ENCODE peak calls at places on chromosomes 13 and 19, in four cellular contexts. L is stromal cell of bone marrow, H is brain microvascular endothelial cell, Y is substantia nigra. W is an unnamed sample.
A peak's percentile ranks its signal among the peaks of the same experiment; 100 is the strongest.

GRCh38 chr19:47430041-47430802 is 10.9 kb upstream of the MEIS3 start:
- DNase-seq in L (no peak), H (no peak), Y (no peak), W (no peak)

GRCh38 chr13:113005076-113005865 is 36.3 kb downstream of the MCF2L start:
- DNase-seq in L (no peak), H (no peak), Y (no peak), W (no peak)

GRCh38 chr19:30202060-30202600 is 170.1 kb upstream of the ZNF536 start:
- DNase-seq in L (no peak), H (no peak), Y (no peak), W (no peak)

GRCh38 chr19:16340092-16340491 is 15.5 kb downstream of the KLF2 start:
- DNase-seq in L (no peak), H (peak; percentile 61), Y (no peak), W (no peak)

GRCh38 chr19:54871713-54872112 is 2.3 kb upstream of the FCAR start:
- DNase-seq in L (no peak), H (no peak), Y (no peak), W (no peak)

GRCh38 chr13:46057251-46058015 is 4.9 kb upstream of the ZC3H13 start:
- DNase-seq in L (no peak), H (peak; percentile 27), Y (no peak), W (no peak)

GRCh38 chr19:53883231-53883661 is 1.2 kb downstream of the PRKCG start:
- DNase-seq in L (no peak), H (no peak), Y (no peak), W (no peak)

GRCh38 chr19:681029-681626 is 4.9 kb downstream of the FSTL3 start:
- DNase-seq in L (no peak), H (no peak), Y (no peak), W (no peak)

GRCh38 chr19:6249296-6249695 is 30.5 kb downstream of the MLLT1 start:
- DNase-seq in L (no peak), H (peak; percentile 45), Y (no peak), W (no peak)

GRCh38 chr19:38977445-38978314 is 2.1 kb upstream of the FBXO17 start:
- DNase-seq in L (no peak), H (no peak), Y (no peak), W (no peak)

GRCh38 chr19:45507864-45508680 is 793 bp downstream of the VASP start:
- DNase-seq in L (no peak), H (no peak), Y (no peak), W (no peak)

GRCh38 chr13:41456768-41457588 is at the start of gene RGCC:
- DNase-seq in L (peak; percentile 7), H (peak; percentile 61), Y (peak; percentile 79), W (peak; percentile 65)

GRCh38 chr13:102586615-102587014 is 10.2 kb upstream of the TPP2 start:
- DNase-seq in L (no peak), H (no peak), Y (no peak), W (no peak)

GRCh38 chr13:52845766-52846566 is 2.5 kb downstream of the PCDH8 start:
- DNase-seq in L (no peak), H (no peak), Y (peak; percentile 15), W (no peak)

GRCh38 chr13:100789025-100789424 is 114.4 kb upstream of the TMTC4 start:
- DNase-seq in L (no peak), H (no peak), Y (no peak), W (no peak)

GRCh38 chr19:35253316-35254286 is 4.8 kb downstream of the LSR start:
- DNase-seq in L (no peak), H (no peak), Y (no peak), W (no peak)

GRCh38 chr13:85582890-85583289 is 216.3 kb downstream of the SLITRK6 start:
- DNase-seq in L (no peak), H (no peak), Y (no peak), W (no peak)

GRCh38 chr19:18763674-18764590 is 27.2 kb downstream of the COMP start:
- DNase-seq in L (no peak), H (peak; percentile 25), Y (no peak), W (no peak)

GRCh38 chr13:114263590-114263989 is 17.8 kb upstream of the UPF3A start:
- DNase-seq in L (no peak), H (no peak), Y (no peak), W (no peak)

GRCh38 chr13:88303157-88303556 is 632.0 kb downstream of the SLITRK5 start:
- DNase-seq in L (no peak), H (no peak), Y (no peak), W (no peak)

W was measured in LoVo.